ENCODE peak calls at places on chromosome 6, in eight cellular contexts. U is prostate gland, V is ovary, N is IMR-90, F is adrenal gland, W is sigmoid colon, X is body of pancreas, O is suprapubic skin. P is an unnamed sample.
A peak's percentile ranks its signal among the peaks of the same experiment; 100 is the strongest.

GRCh38 chr6:134844120-134844519 is 105.8 kb downstream of the ALDH8A1 start:
- DNase-seq in U (no peak), W (no peak), O (no peak), N (no peak), F (no peak), V (no peak), X (no peak), P (no peak)

GRCh38 chr6:34151321-34152041 is 5.6 kb upstream of the GRM4 start:
- DNase-seq in W (peak; percentile 50), X (no peak), F (no peak), V (no peak), N (no peak), O (peak; percentile 74), U (no peak), P (no peak)

GRCh38 chr6:157222201-157222981 is 100.9 kb downstream of the TMEM242 start:
- DNase-seq in F (no peak), O (no peak), X (no peak), U (no peak), W (no peak), V (no peak), N (no peak), P (no peak)

GRCh38 chr6:169983651-169984050 is 232.2 kb downstream of the ERMARD start:
- DNase-seq in U (no peak), N (no peak), F (no peak), O (no peak), W (no peak), X (no peak), V (no peak), P (no peak)

GRCh38 chr6:27279513-27280063 is 32.1 kb downstream of the PRSS16 start:
- DNase-seq in O (no peak), V (no peak), U (no peak), X (no peak), W (no peak), N (no peak), F (no peak), P (no peak)

GRCh38 chr6:29676981-29677601 is 3.9 kb downstream of the ZFP57 start:
- DNase-seq in O (no peak), W (no peak), U (no peak), X (no peak), F (no peak), N (no peak), V (no peak), P (no peak)

GRCh38 chr6:775863-776262 is 82.9 kb upstream of the EXOC2 start:
- DNase-seq in N (no peak), V (no peak), O (no peak), W (no peak), X (no peak), F (no peak), U (no peak), P (no peak)

GRCh38 chr6:46816626-46817025 is 23.4 kb downstream of the MEP1A start:
- DNase-seq in O (no peak), F (no peak), V (no peak), X (no peak), W (no peak), U (no peak), N (no peak), P (no peak)

GRCh38 chr6:148445620-148446019 is 103.0 kb downstream of the SASH1 start:
- DNase-seq in W (no peak), F (no peak), V (no peak), X (no peak), U (no peak), O (no peak), N (peak; percentile 85), P (no peak)

GRCh38 chr6:3449750-3450305 is 7.0 kb downstream of the SLC22A23 start:
- DNase-seq in U (no peak), V (no peak), F (no peak), X (no peak), W (no peak), O (no peak), N (no peak), P (no peak)

GRCh38 chr6:134676307-134677281 is 273.3 kb downstream of the ALDH8A1 start:
- DNase-seq in V (no peak), W (no peak), N (peak; percentile 11), F (no peak), O (no peak), U (no peak), X (no peak), P (peak; percentile 14)

GRCh38 chr6:154928325-154928922 is 66.7 kb upstream of the TIAM2 start:
- DNase-seq in O (peak; percentile 63), W (no peak), F (peak; percentile 85), V (peak; percentile 21), U (peak; percentile 52), N (peak; percentile 69), X (peak; percentile 54), P (peak; percentile 72)

GRCh38 chr6:113306552-113307145 is 550.5 kb upstream of the MARCKS start:
- DNase-seq in W (peak; percentile 81), O (no peak), X (peak; percentile 84), F (peak; percentile 82), U (peak; percentile 64), N (no peak), V (peak; percentile 29), P (peak; percentile 59)

DNA sequence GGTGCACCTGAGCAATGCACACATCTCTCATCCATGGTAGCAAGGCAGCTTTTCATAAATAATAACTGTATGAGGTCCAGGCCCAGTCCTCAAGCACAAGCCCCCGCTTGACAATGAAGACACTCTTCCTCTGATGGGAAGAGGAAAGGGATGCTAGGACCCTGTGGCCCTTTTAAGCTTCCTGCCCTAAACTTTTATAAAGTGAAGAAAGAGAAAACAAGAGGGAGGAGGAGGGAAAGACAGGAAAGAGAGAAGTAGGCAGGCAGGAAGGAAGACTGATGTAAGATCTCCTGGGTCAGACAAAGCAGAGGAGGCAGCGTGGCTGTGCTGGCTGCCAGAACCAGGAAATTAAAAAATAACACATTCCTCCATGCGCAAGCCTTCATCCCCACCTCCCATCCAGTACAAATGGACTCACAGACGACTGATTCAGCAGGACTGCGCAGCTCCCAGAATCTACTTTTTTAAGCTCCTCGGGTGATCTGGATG is 16.4 kb downstream of the TNFAIP3 start:
- DNase-seq in U (no peak), F (no peak), X (no peak), V (no peak), O (no peak), W (peak; percentile 64), N (peak; percentile 40), P (peak; percentile 81)
- TF ChIP-seq POLR2A in U (no peak), F (no peak), X (no peak), V (no peak), O (no peak), W (no peak), N (no peak), P (no peak)

GRCh38 chr6:54718541-54719023 is 128.0 kb upstream of the FAM83B start:
- DNase-seq in V (no peak), U (peak; percentile 19), W (no peak), F (no peak), X (no peak), O (no peak), N (no peak), P (no peak)

GRCh38 chr6:54715990-54716389 is 130.6 kb upstream of the FAM83B start:
- DNase-seq in O (no peak), W (no peak), X (no peak), V (no peak), F (no peak), U (no peak), N (no peak), P (no peak)

GRCh38 chr6:54716869-54717268 is 129.7 kb upstream of the FAM83B start:
- DNase-seq in V (no peak), X (no peak), U (no peak), W (no peak), N (peak; percentile 43), O (no peak), F (no peak), P (no peak)

GRCh38 chr6:54719633-54720032 is 126.9 kb upstream of the FAM83B start:
- DNase-seq in F (no peak), X (no peak), V (no peak), N (no peak), O (no peak), U (no peak), W (no peak), P (no peak)

DNA sequence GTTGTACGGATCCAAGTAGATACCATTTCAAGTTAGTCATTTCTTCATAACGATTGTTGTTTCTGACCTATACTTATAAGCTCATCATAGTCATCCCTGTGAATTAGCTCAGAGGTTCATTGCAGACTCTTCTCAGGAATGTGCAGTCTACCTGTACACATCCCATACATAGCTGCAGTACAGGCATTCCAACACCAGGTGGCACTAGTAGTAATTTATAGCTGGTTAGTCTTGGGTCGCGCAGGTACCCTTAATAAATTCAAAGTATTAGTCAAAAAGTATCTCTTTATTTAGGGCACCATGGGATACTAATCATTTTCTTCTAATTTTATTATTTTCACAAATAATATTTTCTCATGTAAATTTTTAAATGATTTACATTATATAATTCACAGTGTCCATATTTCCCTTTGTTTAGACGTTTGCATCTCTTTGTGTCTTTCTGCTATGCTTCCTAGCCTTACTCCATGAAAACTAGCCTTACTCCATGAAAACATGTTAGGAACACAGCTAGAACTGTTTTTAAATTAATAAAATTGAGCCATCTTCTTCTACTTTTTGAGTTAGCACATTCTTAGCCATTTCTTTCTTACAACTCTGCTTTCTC is 128.6 kb upstream of the FAM83B start:
- DNase-seq in X (peak; percentile 78), F (peak; percentile 82), U (peak; percentile 79), O (no peak), V (no peak), W (no peak), N (peak; percentile 37), P (peak; percentile 54)
- TF ChIP-seq CTCF in X (peak; percentile 82), F (peak; percentile 54), U (peak; percentile 32), O (peak; percentile 84), V (peak; percentile 18), W (peak; percentile 17), N (peak; percentile 63), P (peak; percentile 93)

DNA sequence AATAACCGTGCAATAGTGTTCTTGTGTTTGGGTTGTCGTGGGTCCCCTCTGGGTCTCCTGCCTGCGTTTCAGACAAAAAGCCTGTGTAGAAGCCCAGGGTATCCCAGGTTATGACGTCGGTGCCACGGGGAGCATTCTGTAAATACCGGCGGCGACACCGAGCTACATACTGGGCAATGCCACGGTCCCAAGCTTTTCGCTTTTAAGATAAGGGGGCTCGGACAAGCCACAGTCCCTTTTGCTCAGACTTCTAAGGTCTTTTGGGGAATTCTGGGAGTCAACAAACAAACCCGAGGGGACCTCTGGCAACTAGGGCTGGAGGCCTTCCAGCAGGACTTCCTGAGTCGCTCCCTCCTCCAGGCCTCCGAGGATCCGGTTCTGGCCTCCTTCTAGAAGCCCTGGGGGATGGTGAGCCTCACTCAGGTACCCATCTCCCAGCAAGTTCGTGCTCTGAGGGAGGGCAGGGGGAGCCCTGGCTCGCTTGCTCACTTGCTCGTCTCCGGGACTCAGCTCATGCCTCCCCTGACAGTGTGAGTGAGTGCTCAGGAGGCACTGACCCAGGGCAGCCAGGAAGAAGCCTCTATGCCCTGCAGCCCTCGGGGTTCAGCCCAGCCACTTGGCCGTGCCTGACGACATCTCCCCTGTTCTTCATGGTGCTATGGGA is 62.4 kb upstream of the MRPS10 start:
- DNase-seq in W (peak; percentile 79), O (no peak), N (peak; percentile 59), U (peak; percentile 25), V (peak; percentile 70), F (peak; percentile 53), X (no peak), P (no peak)
- TF ChIP-seq POLR2A in W (no peak), O (no peak), N (no peak), U (no peak), V (no peak), F (no peak), X (no peak), P (no peak)

DNA sequence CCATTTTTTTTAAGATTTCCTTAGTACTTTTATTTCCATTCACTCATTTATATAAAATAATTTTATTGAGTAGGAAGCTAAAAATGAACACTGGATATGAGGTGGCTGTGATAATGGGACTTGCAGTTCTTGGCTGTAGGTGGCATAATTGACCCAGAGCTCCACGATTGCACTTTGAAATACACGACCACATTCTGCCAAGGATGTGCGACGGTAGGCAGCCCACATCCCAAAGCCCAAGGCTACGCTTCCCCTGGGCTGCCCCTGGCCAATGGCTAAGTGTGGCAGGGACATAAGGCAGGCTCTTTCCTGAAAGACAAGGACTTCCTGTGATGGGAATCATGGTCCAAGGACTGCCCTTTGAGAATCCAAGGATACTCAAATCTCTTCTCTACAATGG is 43.7 kb upstream of the ADTRP start:
- DNase-seq in W (no peak), X (peak; percentile 30), N (no peak), U (no peak), O (no peak), F (no peak), V (no peak), P (no peak)
- TF ChIP-seq CTCF in W (no peak), X (peak; percentile 17), N (no peak), U (no peak), O (no peak), F (peak; percentile 28), V (no peak), P (no peak)

P was measured in NB4.